ENCODE peak calls at places on chromosomes 16 and 17, in eight cellular contexts. C is dorsolateral prefrontal cortex; H is posterior cingulate gyrus; D is testis; G is hypothalamus; W is C1 segment of cervical spinal cord; K is stimulated activated CD8-positive, alpha-beta memory T cell treated with anti-CD3 and anti-CD28 coated beads, Interleukin-4, amount 100 ng/mL, for 1 hour; S is neural crest cell. I is an unnamed sample.
A peak's percentile ranks its signal among the peaks of the same experiment; 100 is the strongest.

GRCh38 chr17:73175962-73176565 is 11.3 kb downstream of the SSTR2 start:
- DNase-seq in C (no peak), H (no peak), D (no peak), G (no peak), W (no peak), K (no peak), S (no peak), I (no peak)

GRCh38 chr17:69561462-69561861 is 147.0 kb downstream of the MAP2K6 start:
- DNase-seq in C (no peak), H (no peak), D (no peak), G (no peak), W (no peak), K (no peak), S (no peak), I (no peak)

GRCh38 chr17:50072925-50073324 is 17.0 kb downstream of the ITGA3 start:
- DNase-seq in C (no peak), H (no peak), D (no peak), G (no peak), W (no peak), K (no peak), S (no peak), I (no peak)

GRCh38 chr17:43434902-43435319 is 36.1 kb downstream of the ARL4D start:
- DNase-seq in C (no peak), H (no peak), D (no peak), G (no peak), W (no peak), K (no peak), S (no peak), I (peak; percentile 72)

GRCh38 chr16:46768809-46769208 is 20.7 kb upstream of the MYLK3 start:
- DNase-seq in C (no peak), H (no peak), D (no peak), G (no peak), W (no peak), K (no peak), S (no peak), I (no peak)

GRCh38 chr16:67441907-67442306 is 11.0 kb downstream of the HSD11B2 start:
- DNase-seq in C (no peak), H (no peak), D (no peak), G (no peak), W (peak; percentile 76), K (no peak), S (no peak), I (no peak)

GRCh38 chr17:64377769-64378282 is 12.8 kb downstream of the PECAM1 start:
- DNase-seq in C (peak; percentile 0), H (no peak), D (no peak), G (no peak), W (no peak), K (no peak), S (no peak), I (no peak)

GRCh38 chr17:18920911-18921441 is 31.0 kb upstream of the SLC5A10 start:
- DNase-seq in C (no peak), H (no peak), D (no peak), G (no peak), W (no peak), K (no peak), S (no peak), I (no peak)

GRCh38 chr16:15899538-15900100 is 11.2 kb upstream of the CEP20 start:
- DNase-seq in C (no peak), H (no peak), D (no peak), G (no peak), W (no peak), K (no peak), S (no peak), I (peak; percentile 79)

GRCh38 chr17:28180449-28180848 is 138.0 kb downstream of the NLK start:
- DNase-seq in C (no peak), H (no peak), D (no peak), G (no peak), W (no peak), K (no peak), S (no peak), I (no peak)

GRCh38 chr17:51322390-51323029 is 62.2 kb downstream of the UTP18 start:
- DNase-seq in C (no peak), H (no peak), D (no peak), G (no peak), W (no peak), K (no peak), S (no peak), I (no peak)

GRCh38 chr16:69064164-69064563 is 41.3 kb upstream of the HAS3 start:
- DNase-seq in C (no peak), H (no peak), D (no peak), G (no peak), W (no peak), K (no peak), S (no peak), I (no peak)